ENCODE peak calls at places on chromosome 7, in six cellular contexts. One of them, this sample, is unnamed.

GRCh38 chr7:26365077-26365896 is 73.6 kb downstream of the SNX10 start:
- DNase-seq in colonic mucosa: peak
- DNase-seq in tibial artery: no peak
- DNase-seq in A673: peak
- DNase-seq in cardiac muscle cell: peak
- DNase-seq in tibial nerve: peak
- DNase-seq in this sample: no peak

GRCh38 chr7:141071260-141071854 is 2.5 kb upstream of the TMEM178B start:
- DNase-seq in colonic mucosa: no peak
- DNase-seq in tibial artery: no peak
- DNase-seq in A673: peak
- DNase-seq in cardiac muscle cell: peak
- DNase-seq in tibial nerve: no peak
- DNase-seq in this sample: no peak

GRCh38 chr7:77791336-77791735 is 6.9 kb downstream of the TMEM60 start:
- DNase-seq in colonic mucosa: no peak
- DNase-seq in tibial artery: no peak
- DNase-seq in A673: no peak
- DNase-seq in cardiac muscle cell: no peak
- DNase-seq in tibial nerve: no peak
- DNase-seq in this sample: no peak

GRCh38 chr7:94258856-94259255 is 135.8 kb upstream of the COL1A2 start:
- DNase-seq in colonic mucosa: no peak
- DNase-seq in tibial artery: no peak
- DNase-seq in A673: no peak
- DNase-seq in cardiac muscle cell: peak
- DNase-seq in tibial nerve: no peak
- DNase-seq in this sample: no peak

GRCh38 chr7:47937065-47937687 is 11.1 kb downstream of the PKD1L1 start:
- DNase-seq in colonic mucosa: no peak
- DNase-seq in tibial artery: no peak
- DNase-seq in A673: no peak
- DNase-seq in cardiac muscle cell: no peak
- DNase-seq in tibial nerve: no peak
- DNase-seq in this sample: no peak

GRCh38 chr7:27170936-27171635 is 3.0 kb downstream of the HOXA10 start:
- DNase-seq in colonic mucosa: no peak
- DNase-seq in tibial artery: peak
- DNase-seq in A673: no peak
- DNase-seq in cardiac muscle cell: no peak
- DNase-seq in tibial nerve: no peak
- DNase-seq in this sample: peak

GRCh38 chr7:98867271-98867701 is 2.5 kb downstream of the TMEM130 start:
- DNase-seq in colonic mucosa: no peak
- DNase-seq in tibial artery: peak
- DNase-seq in A673: no peak
- DNase-seq in cardiac muscle cell: peak
- DNase-seq in tibial nerve: no peak
- DNase-seq in this sample: peak

GRCh38 chr7:99928994-99929729 is at the start of gene GJC3:
- DNase-seq in colonic mucosa: peak
- DNase-seq in tibial artery: no peak
- DNase-seq in A673: peak
- DNase-seq in cardiac muscle cell: peak
- DNase-seq in tibial nerve: peak
- DNase-seq in this sample: peak

GRCh38 chr7:159091041-159091440 is 53.6 kb downstream of the VIPR2 start:
- DNase-seq in colonic mucosa: no peak
- DNase-seq in tibial artery: no peak
- DNase-seq in A673: no peak
- DNase-seq in cardiac muscle cell: no peak
- DNase-seq in tibial nerve: no peak
- DNase-seq in this sample: no peak

GRCh38 chr7:155858521-155859061 is 46.3 kb upstream of the SHH start:
- DNase-seq in colonic mucosa: peak
- DNase-seq in tibial artery: peak
- DNase-seq in A673: no peak
- DNase-seq in cardiac muscle cell: no peak
- DNase-seq in tibial nerve: no peak
- DNase-seq in this sample: peak

GRCh38 chr7:96773483-96773882 is 63.8 kb upstream of the SEM1 start:
- DNase-seq in colonic mucosa: no peak
- DNase-seq in tibial artery: no peak
- DNase-seq in A673: no peak
- DNase-seq in cardiac muscle cell: no peak
- DNase-seq in tibial nerve: no peak
- DNase-seq in this sample: no peak

GRCh38 chr7:77235280-77235679 is 35.7 kb upstream of the FGL2 start:
- DNase-seq in colonic mucosa: no peak
- DNase-seq in tibial artery: no peak
- DNase-seq in A673: no peak
- DNase-seq in cardiac muscle cell: no peak
- DNase-seq in tibial nerve: no peak
- DNase-seq in this sample: no peak

GRCh38 chr7:12386237-12386839 is 17.3 kb downstream of the VWDE start:
- DNase-seq in colonic mucosa: no peak
- DNase-seq in tibial artery: no peak
- DNase-seq in A673: no peak
- DNase-seq in cardiac muscle cell: peak
- DNase-seq in tibial nerve: no peak
- DNase-seq in this sample: no peak

GRCh38 chr7:155052982-155053381 is 17.1 kb upstream of the HTR5A start:
- DNase-seq in colonic mucosa: no peak
- DNase-seq in tibial artery: no peak
- DNase-seq in A673: peak
- DNase-seq in cardiac muscle cell: no peak
- DNase-seq in tibial nerve: no peak
- DNase-seq in this sample: no peak

GRCh38 chr7:129468087-129468486 is 33.9 kb downstream of the STRIP2 start:
- DNase-seq in colonic mucosa: no peak
- DNase-seq in tibial artery: no peak
- DNase-seq in A673: no peak
- DNase-seq in cardiac muscle cell: no peak
- DNase-seq in tibial nerve: no peak
- DNase-seq in this sample: no peak

GRCh38 chr7:33195264-33195663 is 65.9 kb downstream of the BBS9 start:
- DNase-seq in colonic mucosa: no peak
- DNase-seq in tibial artery: no peak
- DNase-seq in A673: no peak
- DNase-seq in cardiac muscle cell: no peak
- DNase-seq in tibial nerve: no peak
- DNase-seq in this sample: no peak

GRCh38 chr7:130891254-130892094 is 157.5 kb upstream of the KLF14 start:
- DNase-seq in colonic mucosa: no peak
- DNase-seq in tibial artery: peak
- DNase-seq in A673: peak
- DNase-seq in cardiac muscle cell: no peak
- DNase-seq in tibial nerve: peak
- DNase-seq in this sample: peak

GRCh38 chr7:102232686-102233286 is 53.9 kb upstream of the SH2B2 start:
- DNase-seq in colonic mucosa: no peak
- DNase-seq in tibial artery: no peak
- DNase-seq in A673: no peak
- DNase-seq in cardiac muscle cell: peak
- DNase-seq in tibial nerve: no peak
- DNase-seq in this sample: no peak
- H3K27ac ChIP-seq in colonic mucosa: no peak
- H3K27ac ChIP-seq in tibial artery: no peak
- H3K27ac ChIP-seq in A673: no peak
- H3K27ac ChIP-seq in cardiac muscle cell: peak
- H3K27ac ChIP-seq in tibial nerve: peak
- H3K27ac ChIP-seq in this sample: no peak

DNA sequence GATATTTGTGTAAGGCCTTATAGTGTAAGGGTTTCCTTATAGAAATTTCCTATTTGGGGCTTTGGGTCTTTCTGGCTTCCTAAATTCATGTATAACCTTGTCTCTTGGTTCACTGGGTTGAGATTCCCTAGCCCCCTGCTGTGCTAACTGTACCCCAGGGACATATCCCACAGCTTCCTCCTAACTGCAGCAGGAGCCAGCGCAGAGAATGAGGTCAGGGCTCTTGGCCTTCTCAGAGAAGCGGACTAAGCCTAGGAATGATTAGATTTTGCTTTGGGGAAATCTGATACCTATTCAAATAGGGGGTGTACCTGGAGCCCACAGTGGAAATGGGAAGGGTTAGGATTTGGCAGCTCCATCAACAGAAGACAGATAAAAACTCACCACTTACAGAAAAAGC is 138.1 kb upstream of the EFCAB10 start:
- DNase-seq in colonic mucosa: no peak
- DNase-seq in tibial artery: no peak
- DNase-seq in A673: peak
- DNase-seq in cardiac muscle cell: no peak
- DNase-seq in tibial nerve: no peak
- DNase-seq in this sample: no peak
- H3K4me3 ChIP-seq in colonic mucosa: no peak
- H3K4me3 ChIP-seq in tibial artery: no peak
- H3K4me3 ChIP-seq in A673: no peak
- H3K4me3 ChIP-seq in cardiac muscle cell: no peak
- H3K4me3 ChIP-seq in tibial nerve: no peak
- H3K4me3 ChIP-seq in this sample: no peak

GRCh38 chr7:2104107-2104710 is 128.5 kb downstream of the MAD1L1 start:
- DNase-seq in colonic mucosa: peak
- DNase-seq in tibial artery: peak
- DNase-seq in A673: peak
- DNase-seq in cardiac muscle cell: peak
- DNase-seq in tibial nerve: peak
- DNase-seq in this sample: peak

GRCh38 chr7:2102375-2102723 is 130.4 kb downstream of the MAD1L1 start:
- DNase-seq in colonic mucosa: no peak
- DNase-seq in tibial artery: no peak
- DNase-seq in A673: no peak
- DNase-seq in cardiac muscle cell: no peak
- DNase-seq in tibial nerve: no peak
- DNase-seq in this sample: no peak

GRCh38 chr7:2101630-2102374 is 130.9 kb downstream of the MAD1L1 start:
- DNase-seq in colonic mucosa: no peak
- DNase-seq in tibial artery: no peak
- DNase-seq in A673: no peak
- DNase-seq in cardiac muscle cell: no peak
- DNase-seq in tibial nerve: no peak
- DNase-seq in this sample: no peak

GRCh38 chr7:2104716-2105115 is 128.0 kb downstream of the MAD1L1 start:
- DNase-seq in colonic mucosa: no peak
- DNase-seq in tibial artery: no peak
- DNase-seq in A673: peak
- DNase-seq in cardiac muscle cell: no peak
- DNase-seq in tibial nerve: no peak
- DNase-seq in this sample: no peak

DNA sequence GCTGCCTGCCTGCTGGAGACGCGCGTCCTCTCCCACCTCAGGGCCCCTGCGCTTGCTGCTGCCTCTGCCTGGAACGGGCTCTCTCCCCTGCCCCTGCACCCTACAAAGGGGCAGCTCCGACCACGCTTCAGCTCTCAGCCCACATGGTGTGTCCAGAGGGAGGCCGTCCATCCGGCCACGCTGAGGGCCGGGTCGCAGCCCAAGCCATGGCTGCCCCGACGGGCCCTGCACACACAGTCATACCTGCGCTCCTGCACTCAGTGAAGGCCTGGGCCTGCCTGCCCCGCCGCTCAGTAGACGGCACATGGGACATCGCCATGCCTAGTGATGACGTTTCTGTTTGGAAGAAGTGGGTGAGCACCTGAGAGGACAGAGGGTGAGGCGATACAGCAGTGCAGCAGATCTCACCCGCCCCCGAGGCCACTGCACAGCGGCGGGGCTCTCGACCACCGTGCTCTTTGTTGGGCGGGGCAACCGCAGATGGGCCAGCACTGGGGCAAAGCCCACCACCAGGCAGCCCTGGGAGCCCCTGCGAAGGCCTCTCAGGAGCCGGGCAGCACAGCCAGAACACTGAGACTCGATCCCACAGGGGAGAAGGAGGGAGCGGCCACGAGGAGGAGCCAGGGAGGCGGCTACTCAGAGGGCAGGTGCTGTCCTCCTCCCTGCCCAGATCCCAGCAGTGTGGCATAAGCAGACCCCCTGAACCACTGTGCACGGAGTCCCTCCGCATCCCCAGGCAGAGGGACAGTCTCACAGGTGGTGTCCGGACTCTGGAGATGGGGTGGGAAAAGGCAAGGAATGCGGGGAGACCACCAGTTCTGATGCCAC is 129.5 kb downstream of the MAD1L1 start:
- DNase-seq in colonic mucosa: no peak
- DNase-seq in tibial artery: no peak
- DNase-seq in A673: no peak
- DNase-seq in cardiac muscle cell: no peak
- DNase-seq in tibial nerve: no peak
- DNase-seq in this sample: no peak
- H3K27ac ChIP-seq in colonic mucosa: no peak
- H3K27ac ChIP-seq in tibial artery: no peak
- H3K27ac ChIP-seq in A673: peak
- H3K27ac ChIP-seq in cardiac muscle cell: no peak
- H3K27ac ChIP-seq in tibial nerve: peak
- H3K27ac ChIP-seq in this sample: no peak

DNA sequence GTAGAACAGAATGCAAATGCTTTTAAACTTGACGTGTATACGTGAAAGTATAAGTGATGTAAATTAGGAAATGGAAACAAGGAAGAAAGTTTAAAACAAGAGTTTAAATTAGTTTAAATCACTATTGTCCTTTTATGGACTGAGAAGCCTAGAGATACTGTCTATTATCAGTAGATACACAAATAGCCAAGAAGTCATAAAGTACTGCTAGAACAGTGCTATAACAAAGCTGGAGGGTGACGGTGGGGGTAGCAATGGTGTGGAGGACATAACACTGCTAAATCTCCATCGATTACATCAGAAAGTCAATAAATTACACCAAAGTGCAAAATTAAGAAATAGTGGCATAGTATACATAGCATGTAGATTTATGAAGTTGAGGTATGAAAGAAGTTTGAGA is 50.1 kb upstream of the CAV2 start:
- DNase-seq in colonic mucosa: no peak
- DNase-seq in tibial artery: no peak
- DNase-seq in A673: no peak
- DNase-seq in cardiac muscle cell: no peak
- DNase-seq in tibial nerve: no peak
- DNase-seq in this sample: no peak
- H3K4me3 ChIP-seq in colonic mucosa: no peak
- H3K4me3 ChIP-seq in tibial artery: no peak
- H3K4me3 ChIP-seq in A673: no peak
- H3K4me3 ChIP-seq in cardiac muscle cell: no peak
- H3K4me3 ChIP-seq in tibial nerve: no peak
- H3K4me3 ChIP-seq in this sample: no peak

DNA sequence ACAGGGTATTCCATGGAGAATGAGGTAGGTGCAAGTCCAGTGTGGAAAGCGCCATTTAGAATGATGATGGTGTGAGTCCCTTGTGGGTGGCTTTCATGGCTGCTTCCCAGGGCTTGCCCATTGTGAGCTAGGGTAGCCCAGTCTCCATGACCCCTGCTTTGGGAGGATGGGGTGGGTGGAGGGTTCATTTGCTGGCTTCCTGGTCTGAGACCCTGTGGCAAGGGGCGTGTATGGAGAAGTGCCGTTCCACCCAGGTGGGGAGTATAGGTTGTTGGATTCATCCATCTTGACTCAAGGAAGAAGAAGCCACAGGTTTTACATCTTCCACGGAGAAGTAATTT is 27.7 kb downstream of the CCM2 start:
- DNase-seq in colonic mucosa: no peak
- DNase-seq in tibial artery: peak
- DNase-seq in A673: no peak
- DNase-seq in cardiac muscle cell: no peak
- DNase-seq in tibial nerve: no peak
- DNase-seq in this sample: no peak
- H3K27ac ChIP-seq in colonic mucosa: peak
- H3K27ac ChIP-seq in tibial artery: no peak
- H3K27ac ChIP-seq in A673: no peak
- H3K27ac ChIP-seq in cardiac muscle cell: no peak
- H3K27ac ChIP-seq in tibial nerve: no peak
- H3K27ac ChIP-seq in this sample: no peak

GRCh38 chr7:151708610-151709009 is 168.3 kb downstream of the PRKAG2 start:
- DNase-seq in colonic mucosa: no peak
- DNase-seq in tibial artery: no peak
- DNase-seq in A673: no peak
- DNase-seq in cardiac muscle cell: no peak
- DNase-seq in tibial nerve: no peak
- DNase-seq in this sample: no peak
- H3K4me3 ChIP-seq in colonic mucosa: no peak
- H3K4me3 ChIP-seq in tibial artery: no peak
- H3K4me3 ChIP-seq in A673: no peak
- H3K4me3 ChIP-seq in cardiac muscle cell: no peak
- H3K4me3 ChIP-seq in tibial nerve: no peak
- H3K4me3 ChIP-seq in this sample: no peak